ENCODE peak calls at places on chromosomes 4 and X, in six cellular contexts. M, K, P, N, V and Q are unnamed samples.

GRCh38 chr4:89929425-89930272 is 35.0 kb downstream of the MMRN1 start:
- DNase-seq in M (peak; percentile 37), K (no peak), P (no peak), N (no peak), V (no peak), Q (peak; percentile 2)

GRCh38 chrX:45017946-45018345 is 145.0 kb downstream of the KDM6A start:
- DNase-seq in M (no peak), K (no peak), P (no peak), N (no peak), V (no peak), Q (no peak)

GRCh38 chr4:2256781-2257191 is 5.1 kb downstream of the MXD4 start:
- DNase-seq in M (no peak), K (no peak), P (no peak), N (peak; percentile 52), V (no peak), Q (no peak)

GRCh38 chr4:80069837-80070788 is 2.9 kb downstream of the ANTXR2 start:
- DNase-seq in M (no peak), K (no peak), P (no peak), N (no peak), V (no peak), Q (no peak)

GRCh38 chr4:107600456-107600855 is 119.6 kb downstream of the PAPSS1 start:
- DNase-seq in M (no peak), K (no peak), P (no peak), N (no peak), V (no peak), Q (no peak)

GRCh38 chrX:123884809-123885408 is 25.1 kb downstream of the XIAP start:
- DNase-seq in M (peak; percentile 43), K (peak; percentile 27), P (no peak), N (no peak), V (peak; percentile 3), Q (peak; percentile 65)

GRCh38 chrX:78759081-78759480 is 11.6 kb downstream of the LPAR4 start:
- DNase-seq in M (no peak), K (no peak), P (no peak), N (no peak), V (no peak), Q (no peak)

GRCh38 chr4:110104661-110105060 is 93.8 kb downstream of the ELOVL6 start:
- DNase-seq in M (no peak), K (no peak), P (no peak), N (no peak), V (no peak), Q (no peak)

GRCh38 chr4:180794352-180794751 is 1448.8 kb upstream of the TENM3 start:
- DNase-seq in M (no peak), K (no peak), P (no peak), N (no peak), V (no peak), Q (peak; percentile 53)

GRCh38 chr4:144705861-144706590 is 60.1 kb downstream of the HHIP start:
- DNase-seq in M (no peak), K (no peak), P (no peak), N (no peak), V (no peak), Q (no peak)

GRCh38 chr4:140004580-140005314 is 149.2 kb downstream of the MAML3 start:
- DNase-seq in M (no peak), K (no peak), P (peak; percentile 55), N (peak; percentile 38), V (no peak), Q (peak; percentile 16)

GRCh38 chr4:107876096-107876495 is 51.4 kb downstream of the SGMS2 start:
- DNase-seq in M (no peak), K (no peak), P (no peak), N (no peak), V (no peak), Q (no peak)

GRCh38 chr4:82431026-82431745 is 796 bp downstream of the ENOPH1 start:
- DNase-seq in M (no peak), K (peak; percentile 15), P (peak; percentile 60), N (peak; percentile 29), V (peak; percentile 33), Q (no peak)

GRCh38 chr4:179097741-179098140 is 1655.5 kb upstream of the AGA start:
- DNase-seq in M (no peak), K (no peak), P (peak; percentile 61), N (no peak), V (no peak), Q (peak; percentile 14)

GRCh38 chrX:119654112-119654531 is 38.8 kb downstream of the SEPTIN6 start:
- DNase-seq in M (no peak), K (no peak), P (no peak), N (peak; percentile 17), V (peak; percentile 24), Q (peak; percentile 7)

GRCh38 chr4:12178614-12179263 is 750.0 kb upstream of the HS3ST1 start:
- DNase-seq in M (no peak), K (no peak), P (no peak), N (no peak), V (no peak), Q (no peak)

GRCh38 chr4:170949084-170949483 is 859.3 kb upstream of the AADAT start:
- DNase-seq in M (no peak), K (no peak), P (no peak), N (no peak), V (no peak), Q (no peak)

GRCh38 chr4:142961866-142962265 is 115.8 kb upstream of the INPP4B start:
- DNase-seq in M (no peak), K (no peak), P (no peak), N (no peak), V (no peak), Q (no peak)

GRCh38 chr4:148311493-148311892 is 130.7 kb downstream of the NR3C2 start:
- DNase-seq in M (no peak), K (no peak), P (no peak), N (no peak), V (no peak), Q (no peak)